ENCODE peak calls at places on chromosomes 16 and 17, in eight cellular contexts. V, T, O, R, C, G, W and I are unnamed samples.

GRCh38 chr17:72646176-72646575 is 446.3 kb downstream of the SLC39A11 start:
- DNase-seq in V (no peak), T (no peak), O (no peak), R (no peak), C (no peak), G (no peak), W (no peak), I (no peak)

GRCh38 chr17:50209472-50210248 is 8.2 kb upstream of the COL1A1 start:
- DNase-seq in V (peak), T (no peak), O (no peak), R (no peak), C (no peak), G (peak), W (no peak), I (no peak)

GRCh38 chr16:46923513-46924295 is 39.5 kb downstream of the GPT2 start:
- DNase-seq in V (no peak), T (no peak), O (no peak), R (no peak), C (no peak), G (no peak), W (no peak), I (no peak)

GRCh38 chr16:8623634-8624033 is 2.1 kb downstream of the METTL22 start:
- DNase-seq in V (no peak), T (no peak), O (no peak), R (no peak), C (no peak), G (peak), W (no peak), I (no peak)

GRCh38 chr17:13947499-13947898 is 121.8 kb upstream of the COX10 start:
- DNase-seq in V (no peak), T (no peak), O (no peak), R (no peak), C (no peak), G (no peak), W (no peak), I (no peak)

GRCh38 chr17:45244725-45245656 is 16.9 kb downstream of the SPATA32 start:
- DNase-seq in V (no peak), T (no peak), O (no peak), R (no peak), C (no peak), G (no peak), W (no peak), I (no peak)

GRCh38 chr17:54373970-54374369 is 526.7 kb upstream of the TOM1L1 start:
- DNase-seq in V (no peak), T (no peak), O (no peak), R (no peak), C (no peak), G (no peak), W (no peak), I (no peak)

GRCh38 chr17:47199627-47200324 is 9.4 kb upstream of the MYL4 start:
- DNase-seq in V (no peak), T (no peak), O (no peak), R (no peak), C (peak), G (no peak), W (no peak), I (no peak)

GRCh38 chr17:10295728-10296343 is 77.0 kb downstream of the MYH13 start:
- DNase-seq in V (no peak), T (peak), O (no peak), R (peak), C (peak), G (peak), W (peak), I (peak)

GRCh38 chr17:67431210-67432015 is 54.3 kb downstream of the PITPNC1 start:
- DNase-seq in V (no peak), T (no peak), O (no peak), R (no peak), C (peak), G (peak), W (no peak), I (peak)

GRCh38 chr16:89602273-89602951 is 11.0 kb upstream of the DPEP1 start:
- DNase-seq in V (no peak), T (peak), O (no peak), R (peak), C (peak), G (peak), W (peak), I (peak)

GRCh38 chr17:35891273-35891672 is 11.1 kb upstream of the CCL5 start:
- DNase-seq in V (no peak), T (no peak), O (no peak), R (no peak), C (no peak), G (no peak), W (no peak), I (no peak)

GRCh38 chr17:1612400-1612799 is 16.2 kb downstream of the SLC43A2 start:
- DNase-seq in V (no peak), T (no peak), O (no peak), R (no peak), C (no peak), G (no peak), W (no peak), I (no peak)

GRCh38 chr17:4156750-4157381 is 13.9 kb downstream of the CYB5D2 start:
- DNase-seq in V (no peak), T (no peak), O (no peak), R (no peak), C (no peak), G (no peak), W (no peak), I (no peak)

GRCh38 chr17:65472602-65473001 is 88.8 kb downstream of the AXIN2 start:
- DNase-seq in V (no peak), T (no peak), O (no peak), R (no peak), C (no peak), G (peak), W (no peak), I (no peak)

GRCh38 chr16:3904875-3905274 is 24.4 kb upstream of the CREBBP start:
- DNase-seq in V (no peak), T (no peak), O (no peak), R (peak), C (no peak), G (no peak), W (no peak), I (no peak)

GRCh38 chr16:50185005-50185505 is 31.9 kb downstream of the TENT4B start:
- DNase-seq in V (no peak), T (no peak), O (no peak), R (peak), C (no peak), G (no peak), W (no peak), I (no peak)

GRCh38 chr17:52383493-52384100 is 225.1 kb upstream of the CA10 start:
- DNase-seq in V (peak), T (peak), O (peak), R (peak), C (peak), G (peak), W (peak), I (peak)